ENCODE peak calls at places on chromosome 16, in eight cellular contexts. F is right lobe of liver, D is testis, N is thyroid gland, T is PC-3, Z is fibroblast of lung, H is heart right ventricle, A is DND-41. X is an unnamed sample.

GRCh38 chr16:23452221-23452571 is 793 bp downstream of the COG7 start:
- DNase-seq in T (no peak), F (no peak), D (no peak), A (no peak), H (no peak), N (no peak), Z (no peak), X (no peak)

GRCh38 chr16:49697631-49698030 is 158.3 kb downstream of the ZNF423 start:
- DNase-seq in Z (no peak), D (no peak), T (no peak), N (no peak), F (no peak), A (no peak), H (no peak), X (no peak)

GRCh38 chr16:17313085-17313611 is 157.6 kb downstream of the XYLT1 start:
- DNase-seq in F (no peak), A (no peak), T (no peak), D (peak), N (peak), Z (peak), H (peak), X (no peak)

GRCh38 chr16:49282690-49283375 is 1.2 kb upstream of the CBLN1 start:
- DNase-seq in D (peak), N (peak), H (peak), A (no peak), F (no peak), T (no peak), Z (no peak), X (no peak)

GRCh38 chr16:63618896-63619295 is 1503.0 kb downstream of the CDH11 start:
- DNase-seq in N (no peak), A (no peak), H (no peak), D (no peak), T (no peak), F (no peak), Z (no peak), X (no peak)

GRCh38 chr16:15970743-15971434 is 21.5 kb downstream of the ABCC1 start:
- DNase-seq in H (no peak), F (no peak), D (no peak), N (no peak), T (no peak), Z (no peak), A (no peak), X (no peak)

GRCh38 chr16:8048433-8048832 is 541.9 kb downstream of the TMEM114 start:
- DNase-seq in N (no peak), D (no peak), F (no peak), A (no peak), T (no peak), Z (no peak), H (no peak), X (no peak)

GRCh38 chr16:10255728-10256127 is 73.5 kb upstream of the GRIN2A start:
- DNase-seq in D (no peak), F (no peak), H (no peak), Z (no peak), N (no peak), A (no peak), T (no peak), X (no peak)

GRCh38 chr16:71542377-71542776 is 16.2 kb downstream of the CHST4 start:
- DNase-seq in H (peak), F (peak), N (peak), A (peak), D (peak), Z (no peak), T (peak), X (peak)

GRCh38 chr16:16143038-16143763 is 80.1 kb downstream of the ABCC6 start:
- DNase-seq in T (peak), H (no peak), N (peak), D (no peak), F (no peak), Z (no peak), A (peak), X (no peak)

GRCh38 chr16:19766554-19766884 is 48.4 kb downstream of the IQCK start:
- DNase-seq in A (no peak), H (no peak), Z (no peak), T (no peak), N (no peak), D (no peak), F (no peak), X (no peak)

GRCh38 chr16:77043076-77043475 is 147.9 kb upstream of the MON1B start:
- DNase-seq in N (no peak), D (no peak), F (no peak), Z (peak), A (peak), H (no peak), T (peak), X (peak)

GRCh38 chr16:80804451-80805383 is at the start of gene CDYL2:
- DNase-seq in N (peak), A (no peak), Z (peak), H (no peak), F (peak), T (peak), D (no peak), X (no peak)

GRCh38 chr16:10171225-10171624 is 11.0 kb downstream of the GRIN2A start:
- DNase-seq in D (no peak), T (peak), A (no peak), N (no peak), H (no peak), Z (peak), F (no peak), X (no peak)

GRCh38 chr16:12228607-12229499 is 252.3 kb downstream of the SNX29 start:
- DNase-seq in A (no peak), D (peak), Z (peak), H (peak), F (peak), T (peak), N (peak), X (peak)

DNA sequence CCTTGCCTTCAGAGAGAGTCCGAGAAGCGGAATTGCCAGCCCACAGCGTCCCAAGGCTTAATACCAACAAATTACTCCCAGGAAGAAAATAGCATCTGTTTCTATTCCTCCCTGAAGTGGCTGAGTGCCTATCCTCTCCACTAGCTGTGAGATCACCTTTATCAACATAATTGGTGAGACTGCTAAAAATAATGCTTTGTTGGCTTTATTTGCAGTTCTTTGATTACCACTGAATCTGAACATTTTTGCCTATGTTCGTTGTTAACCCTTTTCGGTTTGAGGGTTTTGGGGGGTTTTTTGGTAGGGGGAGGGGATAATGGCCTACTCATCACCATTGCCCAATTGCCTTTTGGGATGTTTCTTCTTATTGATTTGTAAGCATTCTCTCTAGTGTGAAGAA is 31.0 kb downstream of the MMP15 start:
- DNase-seq in D (no peak), F (no peak), H (no peak), Z (no peak), A (no peak), T (no peak), N (no peak), X (no peak)
- H3K4me3 ChIP-seq in D (no peak), F (no peak), H (no peak), Z (no peak), A (no peak), T (no peak), N (no peak), X (no peak)

DNA sequence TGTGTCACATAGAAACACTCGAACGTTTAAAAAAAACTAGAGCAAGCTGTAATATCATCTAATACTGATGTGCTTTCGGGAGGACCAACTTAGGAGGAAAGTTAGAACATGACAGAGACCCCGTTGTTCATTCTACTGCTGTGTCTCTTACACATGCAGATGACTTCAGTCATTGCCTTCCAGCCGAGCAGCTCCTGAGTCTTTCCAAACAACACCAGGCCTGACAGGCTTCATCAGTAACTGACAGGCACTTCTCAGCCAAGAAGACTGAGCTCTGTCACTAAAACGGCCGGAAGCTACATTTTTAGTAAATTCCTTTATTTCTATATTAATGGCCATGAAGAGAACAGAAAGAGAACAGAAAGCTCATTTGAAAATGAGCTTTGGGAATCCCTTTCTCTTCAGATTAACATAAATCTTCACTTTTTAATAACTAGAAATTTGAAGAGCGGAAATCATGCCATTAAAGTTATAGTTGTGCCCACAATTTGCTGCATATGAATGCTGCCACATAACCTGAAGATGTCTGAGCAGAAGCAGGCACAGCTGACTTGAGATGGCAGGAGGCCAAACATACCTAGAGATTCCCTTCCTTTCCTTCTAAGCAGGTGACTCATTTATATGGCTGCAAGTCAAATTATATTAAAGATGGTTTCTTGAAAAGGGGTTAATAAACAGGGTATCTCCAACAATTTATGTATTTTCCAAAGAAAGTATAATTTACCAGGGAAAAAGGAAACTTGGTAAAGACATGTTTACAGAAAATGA is 148.9 kb downstream of the ITFG1 start:
- DNase-seq in Z (peak), N (peak), H (no peak), A (no peak), T (peak), D (no peak), F (no peak), X (no peak)
- H3K4me3 ChIP-seq in Z (no peak), N (no peak), H (no peak), A (no peak), T (no peak), D (no peak), F (no peak), X (no peak)

GRCh38 chr16:86062271-86062965 is 163.5 kb downstream of the IRF8 start:
- DNase-seq in Z (no peak), T (no peak), N (no peak), F (peak), D (no peak), H (no peak), A (no peak), X (no peak)

GRCh38 chr16:86061318-86061695 is 162.3 kb downstream of the IRF8 start:
- DNase-seq in A (no peak), H (no peak), D (no peak), T (no peak), N (no peak), Z (no peak), F (peak), X (no peak)

GRCh38 chr16:86061771-86062170 is 162.8 kb downstream of the IRF8 start:
- DNase-seq in Z (no peak), A (no peak), H (peak), D (no peak), N (no peak), T (no peak), F (peak), X (no peak)

GRCh38 chr16:86059253-86060171 is 160.6 kb downstream of the IRF8 start:
- DNase-seq in F (peak), D (peak), N (no peak), Z (no peak), H (peak), T (no peak), A (no peak), X (no peak)

GRCh38 chr16:86060381-86061317 is 161.7 kb downstream of the IRF8 start:
- DNase-seq in F (peak), N (no peak), D (no peak), A (no peak), Z (no peak), T (no peak), H (no peak), X (no peak)
- H3K4me3 ChIP-seq in F (no peak), N (no peak), D (no peak), A (no peak), Z (no peak), T (no peak), H (no peak), X (no peak)

DNA sequence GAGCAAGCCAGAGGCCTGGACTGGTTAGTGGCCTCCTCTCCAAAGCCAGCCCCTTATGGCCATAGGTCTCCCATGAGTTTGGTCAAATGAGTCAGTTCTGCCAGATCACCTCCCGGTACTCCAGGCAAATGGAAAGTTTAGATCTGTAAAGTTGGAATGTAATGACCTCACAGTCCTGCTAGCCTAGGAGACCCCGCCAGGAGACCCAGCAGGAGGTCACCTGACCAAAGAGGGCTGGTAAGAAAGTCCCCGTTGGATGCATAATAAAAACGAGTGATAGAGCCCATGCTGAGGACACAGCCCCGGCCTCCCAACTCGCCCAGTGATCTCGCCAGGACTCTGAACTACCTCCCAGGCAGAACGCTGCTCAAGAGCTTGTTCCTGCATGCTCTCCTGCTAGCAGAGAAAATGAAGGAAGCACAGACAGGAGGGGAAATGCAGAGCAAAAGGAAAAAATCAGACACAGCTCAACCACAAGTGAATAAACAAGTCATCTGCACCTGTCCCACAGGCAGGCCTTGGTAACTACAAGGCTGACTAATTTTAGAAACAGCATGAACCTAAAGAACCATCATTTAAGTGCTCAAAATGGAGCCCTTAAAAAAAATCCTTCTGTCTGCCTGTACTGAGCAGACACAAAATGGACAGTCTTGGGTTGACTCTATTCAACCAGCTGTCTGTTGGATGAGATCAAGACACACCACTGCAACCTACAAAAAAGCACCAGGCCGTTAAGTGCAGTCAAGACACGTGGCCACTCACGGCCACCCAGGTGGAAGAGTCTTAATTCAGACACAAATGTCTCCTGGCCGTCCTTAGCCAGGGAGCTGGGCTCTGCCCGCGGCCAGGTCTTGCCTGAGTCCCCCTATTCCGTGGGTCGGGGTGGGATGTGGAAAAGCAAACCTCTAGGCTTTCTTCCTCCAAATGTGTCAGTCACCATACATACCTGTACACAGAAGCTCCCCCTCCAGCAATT is 9.2 kb downstream of the CDIP1 start:
- DNase-seq in N (peak), Z (peak), A (no peak), T (no peak), F (no peak), H (no peak), D (no peak), X (peak)
- H3K4me3 ChIP-seq in N (no peak), Z (no peak), A (no peak), T (no peak), F (no peak), H (no peak), D (no peak), X (no peak)

DNA sequence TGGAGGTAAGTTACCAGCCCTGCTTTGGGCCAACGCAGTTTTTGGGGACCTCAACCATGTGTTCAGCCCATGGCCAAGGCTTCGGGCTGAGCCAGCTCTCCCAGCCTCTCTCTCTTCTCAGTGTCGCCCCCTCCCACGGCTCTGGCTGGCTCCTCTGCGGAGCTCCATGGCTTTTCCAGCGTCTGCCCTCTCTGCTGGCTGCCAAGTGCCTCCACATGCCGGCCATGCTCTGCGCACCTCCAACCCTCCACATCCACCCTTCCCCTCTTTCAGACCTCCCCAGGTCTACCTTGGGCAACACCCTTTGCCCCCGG is 23.2 kb downstream of the COTL1 start:
- DNase-seq in T (no peak), Z (no peak), D (no peak), F (peak), N (no peak), A (no peak), H (no peak), X (no peak)
- H3K4me3 ChIP-seq in T (no peak), Z (no peak), D (no peak), F (no peak), N (no peak), A (no peak), H (no peak), X (peak)

GRCh38 chr16:83772806-83773205 is 35.0 kb upstream of the HSBP1 start:
- DNase-seq in F (no peak), Z (no peak), H (no peak), N (no peak), D (no peak), A (no peak), T (no peak), X (no peak)

GRCh38 chr16:83771306-83771942 is 36.4 kb upstream of the HSBP1 start:
- DNase-seq in Z (no peak), T (no peak), F (peak), A (no peak), D (peak), N (peak), H (peak), X (no peak)

GRCh38 chr16:83774066-83774465 is 33.7 kb upstream of the HSBP1 start:
- DNase-seq in N (no peak), T (no peak), H (no peak), Z (no peak), F (no peak), D (no peak), A (no peak), X (no peak)

GRCh38 chr16:83768976-83769375 is 38.8 kb upstream of the HSBP1 start:
- DNase-seq in N (no peak), H (no peak), Z (no peak), T (no peak), D (no peak), A (no peak), F (no peak), X (no peak)

GRCh38 chr16:83769397-83770008 is 38.3 kb upstream of the HSBP1 start:
- DNase-seq in H (no peak), A (no peak), T (no peak), F (no peak), D (no peak), Z (no peak), N (no peak), X (peak)
- H3K4me3 ChIP-seq in H (no peak), A (no peak), T (no peak), F (no peak), D (no peak), Z (no peak), N (no peak), X (no peak)

GRCh38 chr16:89562939-89563338 is 2.5 kb downstream of the RPL13 start:
- DNase-seq in Z (no peak), A (no peak), T (no peak), N (no peak), F (no peak), D (no peak), H (no peak), X (no peak)

GRCh38 chr16:89565506-89566372 is 5.3 kb downstream of the RPL13 start:
- DNase-seq in Z (peak), F (peak), H (no peak), T (peak), A (peak), D (no peak), N (peak), X (no peak)

GRCh38 chr16:89563639-89564392 is 3.3 kb downstream of the RPL13 start:
- DNase-seq in N (no peak), H (no peak), A (no peak), Z (no peak), T (no peak), D (no peak), F (no peak), X (no peak)

GRCh38 chr16:89564476-89565255 is 4.2 kb downstream of the RPL13 start:
- DNase-seq in Z (no peak), D (no peak), F (no peak), A (peak), N (no peak), T (no peak), H (no peak), X (no peak)

GRCh38 chr16:89565256-89565505 is 4.7 kb downstream of the RPL13 start:
- DNase-seq in D (no peak), F (no peak), Z (no peak), N (no peak), T (peak), H (no peak), A (no peak), X (no peak)
- H3K4me3 ChIP-seq in D (no peak), F (no peak), Z (peak), N (no peak), T (peak), H (no peak), A (no peak), X (no peak)

GRCh38 chr16:4426722-4427372 is 1.2 kb downstream of the DNAJA3 start:
- DNase-seq in H (no peak), N (no peak), T (no peak), Z (no peak), F (no peak), D (no peak), A (no peak), X (no peak)
- H3K4me3 ChIP-seq in H (peak), N (peak), T (peak), Z (peak), F (peak), D (no peak), A (peak), X (peak)

GRCh38 chr16:88061346-88062110 is 110.3 kb downstream of the BANP start:
- DNase-seq in D (no peak), A (no peak), Z (peak), F (no peak), H (no peak), N (no peak), T (no peak), X (no peak)
- H3K4me3 ChIP-seq in D (no peak), A (no peak), Z (no peak), F (no peak), H (no peak), N (no peak), T (no peak), X (no peak)

DNA sequence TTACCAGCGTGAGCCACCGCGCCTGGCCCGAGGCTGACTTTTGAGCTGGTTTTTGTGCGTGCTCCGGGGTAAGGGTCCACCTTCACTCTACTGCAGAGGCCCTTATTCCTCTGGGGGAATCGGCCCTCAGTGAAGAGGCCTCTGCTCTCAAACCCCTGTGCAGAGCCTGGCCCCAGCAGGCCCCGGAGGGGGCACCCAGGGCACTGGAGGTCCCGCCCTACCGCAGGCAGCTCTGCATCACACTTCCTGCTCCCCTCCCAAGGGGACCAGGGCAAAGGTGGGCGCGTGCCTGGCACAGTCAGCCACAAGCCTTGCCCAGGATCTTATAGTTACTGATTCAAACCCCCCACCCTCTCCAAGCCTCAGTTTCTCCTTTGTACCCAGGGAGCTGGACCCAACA is 3.6 kb upstream of the UBE2I start:
- DNase-seq in D (no peak), N (no peak), F (no peak), H (no peak), T (no peak), Z (no peak), A (peak), X (peak)
- H3K4me3 ChIP-seq in D (no peak), N (no peak), F (no peak), H (no peak), T (no peak), Z (no peak), A (no peak), X (no peak)

X was measured in Jurkat, Clone E6-1.